ENCODE peak calls at places on chromosomes 13 and 19, in seven cellular contexts. L, K, X, E, A, U and B are unnamed samples. For H3K27me3 and H3K4me1, the result is how much of the 10 kb centered on the place peaks cover.

GRCh38 chr19:15288146-15288963 is 44.0 kb downstream of the BRD4 start:
- DNase-seq in A (no peak), X (peak), U (no peak), E (no peak), L (no peak), K (peak), B (peak)

GRCh38 chr13:92804346-92804745 is 422.3 kb upstream of the GPC6 start:
- DNase-seq in X (no peak), A (no peak), U (no peak), L (no peak), K (peak), E (no peak), B (no peak)

GRCh38 chr19:11196406-11197287 is 698 bp downstream of the KANK2 start:
- DNase-seq in U (peak), E (peak), K (peak), L (peak), A (peak), X (no peak), B (peak)

GRCh38 chr13:30874561-30874960 is 31.5 kb upstream of the MEDAG start:
- DNase-seq in A (no peak), X (no peak), L (no peak), K (no peak), E (no peak), U (no peak), B (no peak)

GRCh38 chr19:43498233-43498830 is 6.2 kb downstream of the PHLDB3 start:
- DNase-seq in U (no peak), L (no peak), A (no peak), X (no peak), K (no peak), E (no peak), B (no peak)

GRCh38 chr19:40284251-40284500 is 969 bp downstream of the AKT2 start:
- DNase-seq in L (no peak), A (no peak), U (no peak), X (no peak), K (no peak), E (no peak), B (no peak)

GRCh38 chr19:49691243-49692101 is 556 bp downstream of the CPT1C start:
- DNase-seq in U (peak), A (no peak), L (peak), X (no peak), K (peak), E (no peak), B (peak)

GRCh38 chr13:59424661-59425060 is 739.1 kb downstream of the DIAPH3 start:
- DNase-seq in A (no peak), L (no peak), X (no peak), U (no peak), K (peak), E (no peak), B (no peak)

GRCh38 chr13:74205313-74205690 is 71.1 kb upstream of the KLF12 start:
- DNase-seq in E (no peak), L (no peak), A (no peak), K (no peak), U (no peak), X (no peak), B (no peak)

GRCh38 chr13:74661851-74662250 is 527.6 kb upstream of the KLF12 start:
- DNase-seq in X (no peak), L (no peak), A (no peak), E (no peak), U (no peak), K (no peak), B (no peak)

DNA sequence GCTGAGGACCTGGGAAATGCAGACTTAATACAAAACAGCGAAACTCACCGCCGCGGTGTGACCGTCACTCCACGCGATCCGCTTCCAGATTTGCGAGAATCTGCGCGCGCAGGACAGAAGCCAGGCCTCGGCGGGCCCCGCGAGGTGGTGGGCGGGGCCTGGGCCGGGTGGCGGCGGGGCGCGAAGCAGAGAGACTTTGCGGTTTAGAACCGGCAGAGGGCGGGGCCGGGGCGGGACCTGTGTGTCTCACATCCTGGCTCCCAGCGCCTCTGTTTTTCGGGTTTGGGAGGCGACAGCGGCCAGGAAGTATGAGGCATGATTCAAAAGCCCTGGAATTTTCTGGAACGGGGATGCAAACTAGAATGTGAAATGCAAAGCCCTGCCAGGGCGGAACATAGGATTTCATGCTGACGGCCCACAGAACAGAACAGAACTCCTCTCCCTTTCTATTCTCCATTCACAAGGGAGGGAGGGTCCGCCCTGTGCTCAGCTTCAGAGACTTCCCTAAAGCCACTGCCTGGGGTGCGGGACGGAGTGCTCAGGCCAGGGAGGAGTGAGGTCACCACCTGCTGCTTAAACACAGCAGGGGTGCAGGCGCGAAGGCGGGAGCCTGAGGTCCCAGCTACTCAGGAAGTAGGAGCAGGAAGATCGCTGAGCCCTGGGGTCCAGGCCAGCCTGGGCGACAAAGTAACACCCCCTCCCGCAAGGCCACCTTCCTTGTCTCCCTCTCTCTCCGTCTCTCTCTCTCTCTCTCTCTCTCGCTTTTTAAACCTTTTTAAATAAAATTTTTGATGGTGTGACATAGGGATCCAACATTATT is 44.2 kb downstream of the ZNF611 start:
- DNase-seq in A (peak), X (peak), L (peak), E (peak), U (peak), K (peak), B (peak)
- TF ChIP-seq POLR2A in A (no peak), X (peak), L (peak), E (peak), U (peak), K (peak), B (peak)

DNA sequence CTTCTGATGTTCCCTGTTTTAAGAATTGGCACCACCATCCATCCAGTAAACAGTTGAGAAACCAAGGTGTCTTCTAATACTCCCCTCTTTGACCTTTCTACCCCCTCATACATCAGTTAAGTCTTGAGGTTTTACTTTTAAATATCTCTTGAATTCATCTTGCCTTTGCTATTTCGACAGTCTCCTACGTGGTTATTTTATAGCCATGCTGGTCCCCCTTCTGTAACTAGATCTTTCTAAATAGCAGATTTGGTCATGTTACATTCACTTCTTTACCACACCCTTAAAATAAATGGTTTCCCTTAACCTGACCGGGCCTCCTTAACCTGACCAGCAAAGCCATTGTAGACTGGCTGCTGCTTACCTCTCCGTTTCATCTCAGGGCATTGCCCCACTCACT is 5.4 kb downstream of the GPR180 start:
- DNase-seq in X (no peak), E (no peak), K (no peak), U (no peak), L (no peak), A (no peak), B (no peak)
- H3K27me3 ChIP-seq in X (under half), E (under half), K (under half), U (under half), L (under half), A (under half), B (under half)

DNA sequence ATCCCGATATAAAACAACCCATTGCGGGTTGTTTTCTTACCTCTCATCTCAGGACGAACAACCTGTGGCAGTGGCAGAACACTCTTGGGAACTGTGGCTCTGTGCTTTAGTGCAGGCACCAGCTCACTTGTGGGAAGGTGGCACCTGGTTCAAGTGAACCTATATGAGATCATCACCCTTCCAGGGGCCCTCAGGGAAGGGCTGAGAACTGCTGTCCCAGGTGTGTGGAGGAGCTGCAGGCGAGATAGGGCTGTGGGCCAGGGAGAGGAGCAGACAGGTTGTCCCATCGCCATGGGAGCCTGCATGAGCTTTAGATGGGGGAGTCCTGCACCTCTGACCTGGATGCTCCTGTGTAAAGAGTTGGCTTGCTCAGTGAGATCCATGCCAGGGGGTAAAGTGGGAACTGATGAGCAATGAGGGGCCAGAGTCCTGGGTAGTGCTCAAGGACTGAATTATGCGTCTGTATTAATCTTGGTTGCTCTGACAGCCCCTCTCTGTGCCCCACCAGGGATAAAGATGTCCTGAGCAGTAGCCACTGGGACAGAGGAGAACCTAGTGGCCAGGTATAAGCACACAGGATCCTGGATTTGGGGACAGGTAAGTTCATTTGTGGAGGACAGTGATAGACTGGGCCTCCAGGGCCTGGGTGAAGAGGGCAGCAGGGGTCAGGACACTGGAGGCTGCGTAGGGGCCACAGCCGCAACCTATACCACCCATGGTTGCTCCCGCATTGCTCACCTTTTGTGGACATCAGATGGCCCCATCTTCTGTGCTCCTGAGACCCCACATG is 8.7 kb downstream of the CEACAM4 start:
- DNase-seq in E (no peak), X (no peak), K (no peak), A (no peak), U (no peak), L (no peak), B (no peak)
- H3K4me1 ChIP-seq in E (under half), X (under half), K (under half), A (under half), U (under half), L (under half), B (under half)

GRCh38 chr19:37654525-37654832 is 786 bp downstream of the ZFP30 start:
- DNase-seq in A (no peak), U (no peak), E (no peak), X (no peak), K (peak), L (no peak), B (no peak)

GRCh38 chr19:37655689-37656491 is 625 bp upstream of the ZFP30 start:
- DNase-seq in X (peak), A (peak), L (peak), K (peak), E (peak), U (peak), B (peak)

GRCh38 chr19:37654118-37654517 is 1.1 kb downstream of the ZFP30 start:
- DNase-seq in L (no peak), X (no peak), U (no peak), A (no peak), K (no peak), E (no peak), B (no peak)

DNA sequence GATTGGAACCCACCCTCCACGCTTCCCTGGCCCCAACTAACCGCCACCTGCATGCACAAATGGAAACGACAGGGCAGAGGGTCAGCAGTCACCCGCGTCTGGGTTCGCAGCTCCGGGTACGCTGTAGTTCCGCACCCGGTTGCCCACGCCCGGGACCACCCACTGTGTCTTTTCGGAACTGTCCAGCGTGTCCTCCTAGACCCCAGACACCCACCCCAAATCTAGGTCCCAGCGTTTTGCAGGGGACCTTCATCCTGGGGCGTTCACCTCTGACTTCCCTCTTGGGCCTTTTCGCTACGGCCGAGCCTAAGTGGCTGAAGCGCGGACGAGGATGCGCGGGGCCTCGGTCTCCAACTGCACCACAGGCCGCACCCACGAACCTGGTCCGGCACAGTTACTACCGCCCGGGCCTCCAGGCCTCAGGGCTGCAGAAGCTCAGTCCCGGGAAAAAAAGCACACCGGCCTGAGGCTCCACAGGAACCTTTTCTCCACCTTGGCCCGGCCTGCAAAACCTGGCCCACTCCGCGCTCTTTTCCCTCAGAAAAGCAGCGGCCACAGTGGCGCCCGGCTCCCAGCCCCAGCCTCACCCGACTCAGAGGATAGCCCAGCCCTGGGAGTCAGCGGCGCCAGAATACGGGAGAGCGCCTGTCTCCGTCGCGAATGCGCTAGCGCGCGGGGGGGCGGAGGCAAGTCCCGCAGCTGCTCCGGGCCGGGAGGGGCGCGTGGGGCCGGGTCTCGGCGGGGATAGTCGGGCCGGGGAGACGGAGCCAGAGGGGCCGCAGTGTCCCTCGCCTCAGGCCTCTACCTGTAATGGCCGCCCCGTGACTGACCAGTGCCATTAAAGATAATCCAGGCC is at the start of gene ZFP30:
- DNase-seq in A (peak), K (peak), L (peak), U (peak), X (peak), E (peak), B (peak)
- TF ChIP-seq POLR2A in A (no peak), K (peak), L (peak), U (peak), X (no peak), E (peak), B (no peak)